ENCODE peak calls at places on chromosomes 5 and 9, in four cellular contexts. R, T, U and A are unnamed samples.
A peak's percentile ranks its signal among the peaks of the same experiment; 100 is the strongest.

GRCh38 chr5:174571662-174572397 is 152.6 kb upstream of the MSX2 start:
- ATAC-seq in R (no peak), T (peak; percentile 75), U (no peak), A (peak; percentile 79)

GRCh38 chr9:97536480-97536879 is 35.0 kb downstream of the TMOD1 start:
- ATAC-seq in R (no peak), T (no peak), U (no peak), A (no peak)

GRCh38 chr5:5135957-5136676 is 4.0 kb upstream of the ADAMTS16 start:
- ATAC-seq in R (no peak), T (no peak), U (no peak), A (no peak)

GRCh38 chr5:80034559-80034958 is 589 bp upstream of the THBS4 start:
- ATAC-seq in R (no peak), T (no peak), U (no peak), A (no peak)

GRCh38 chr9:37377688-37378612 is 44.5 kb upstream of the GRHPR start:
- ATAC-seq in R (peak; percentile 56), T (no peak), U (peak; percentile 38), A (no peak)

GRCh38 chr5:33763435-33763834 is 128.4 kb downstream of the ADAMTS12 start:
- ATAC-seq in R (no peak), T (no peak), U (no peak), A (no peak)

GRCh38 chr9:138020120-138020794 is 142.7 kb downstream of the CACNA1B start:
- ATAC-seq in R (no peak), T (no peak), U (no peak), A (no peak)

GRCh38 chr5:112210430-112211005 is 208.6 kb downstream of the EPB41L4A start:
- ATAC-seq in R (no peak), T (peak; percentile 62), U (no peak), A (peak; percentile 38)

GRCh38 chr5:54601832-54602231 is 84.3 kb downstream of the SNX18 start:
- ATAC-seq in R (no peak), T (peak; percentile 24), U (no peak), A (no peak)

GRCh38 chr9:88237454-88238280 is 99.4 kb upstream of the SPATA31C2 start:
- ATAC-seq in R (peak; percentile 28), T (no peak), U (no peak), A (no peak)

GRCh38 chr9:95518026-95518425 is 1.3 kb upstream of the PTCH1 start:
- ATAC-seq in R (no peak), T (no peak), U (no peak), A (no peak)

GRCh38 chr5:55037046-55037771 is 13.2 kb downstream of the GZMK start:
- ATAC-seq in R (peak; percentile 98), T (peak; percentile 73), U (no peak), A (no peak)

GRCh38 chr9:14298607-14299022 is 15.3 kb downstream of the NFIB start:
- ATAC-seq in R (no peak), T (no peak), U (no peak), A (no peak)

GRCh38 chr5:30747412-30747811 is 446.1 kb upstream of the CDH6 start:
- ATAC-seq in R (no peak), T (peak; percentile 81), U (no peak), A (no peak)

GRCh38 chr5:107154598-107154997 is 516.1 kb downstream of the EFNA5 start:
- ATAC-seq in R (no peak), T (no peak), U (no peak), A (no peak)

GRCh38 chr5:144024085-144024484 is 146.4 kb downstream of the YIPF5 start:
- ATAC-seq in R (no peak), T (no peak), U (no peak), A (no peak)

GRCh38 chr5:157366741-157367684 is 93.0 kb upstream of the NIPAL4 start:
- ATAC-seq in R (no peak), T (peak; percentile 37), U (peak; percentile 27), A (peak; percentile 28)

GRCh38 chr9:4739587-4740372 is 1.2 kb downstream of the AK3 start:
- ATAC-seq in R (no peak), T (no peak), U (no peak), A (no peak)

GRCh38 chr9:125240649-125240999 is 519 bp downstream of the HSPA5 start:
- ATAC-seq in R (peak; percentile 4), T (peak; percentile 27), U (peak; percentile 4), A (peak; percentile 8)

GRCh38 chr5:132688536-132689409 is 15.0 kb downstream of the IL4 start:
- ATAC-seq in R (peak; percentile 70), T (no peak), U (no peak), A (no peak)

GRCh38 chr5:73587923-73588322 is 22.4 kb downstream of the UTP15 start:
- ATAC-seq in R (no peak), T (no peak), U (no peak), A (no peak)

GRCh38 chr9:88740844-88741243 is 205.9 kb downstream of the NXNL2 start:
- ATAC-seq in R (no peak), T (no peak), U (no peak), A (no peak)

GRCh38 chr5:67971223-67971830 is 244.2 kb upstream of the PIK3R1 start:
- ATAC-seq in R (no peak), T (peak; percentile 43), U (no peak), A (no peak)

GRCh38 chr5:56698463-56699381 is 116.6 kb upstream of the MAP3K1 start:
- ATAC-seq in R (peak; percentile 66), T (peak; percentile 31), U (no peak), A (peak; percentile 46)

GRCh38 chr9:22244141-22245011 is 202.2 kb upstream of the DMRTA1 start:
- ATAC-seq in R (no peak), T (peak; percentile 68), U (peak; percentile 74), A (peak; percentile 62)